ENCODE peak calls at places on chromosomes 1 and 21, in six cellular contexts. L is activated CD8-positive, alpha-beta T cell treated with anti-CD3 and anti-CD28 coated beads for 36 hours; G is SK-N-SH; N is glutamatergic neuron; J is neural crest cell; P is RWPE1. M is an unnamed sample.

GRCh38 chr1:245797592-245798366 is 643.0 kb downstream of the KIF26B start:
- DNase-seq in L (peak; percentile 20), G (no peak), N (peak; percentile 48), J (peak; percentile 31), P (no peak), M (peak; percentile 89)

GRCh38 chr1:113109908-113110554 is 37.0 kb downstream of the LRIG2 start:
- DNase-seq in L (no peak), G (peak; percentile 61), N (no peak), J (no peak), P (peak; percentile 30), M (no peak)

GRCh38 chr1:93000751-93001175 is 39.5 kb upstream of the DIPK1A start:
- DNase-seq in L (no peak), G (no peak), N (no peak), J (no peak), P (no peak), M (no peak)

GRCh38 chr1:220012259-220012658 is 34.0 kb downstream of the EPRS1 start:
- DNase-seq in L (no peak), G (no peak), N (no peak), J (no peak), P (no peak), M (no peak)

GRCh38 chr21:31886896-31887595 is 14.2 kb downstream of the HUNK start:
- DNase-seq in L (no peak), G (no peak), N (no peak), J (no peak), P (no peak), M (peak; percentile 13)

GRCh38 chr1:158999301-159000069 is 10.2 kb upstream of the IFI16 start:
- DNase-seq in L (no peak), G (no peak), N (peak; percentile 23), J (peak; percentile 50), P (peak; percentile 26), M (peak; percentile 94)

GRCh38 chr21:23534833-23535232 is 2072.4 kb downstream of the MRPL39 start:
- DNase-seq in L (no peak), G (no peak), N (no peak), J (no peak), P (no peak), M (no peak)

GRCh38 chr1:85580046-85580411 is 532 bp upstream of the CCN1 start:
- DNase-seq in L (no peak), G (peak; percentile 23), N (no peak), J (peak; percentile 35), P (peak; percentile 59), M (no peak)

GRCh38 chr1:30572192-30572591 is 151.2 kb downstream of the MATN1 start:
- DNase-seq in L (no peak), G (peak; percentile 33), N (no peak), J (no peak), P (peak; percentile 46), M (no peak)

GRCh38 chr1:15816674-15817073 is 9.2 kb upstream of the UQCRHL start:
- DNase-seq in L (no peak), G (no peak), N (no peak), J (no peak), P (no peak), M (no peak)

GRCh38 chr1:228118040-228118439 is 8.9 kb upstream of the MRPL55 start:
- DNase-seq in L (no peak), G (no peak), N (no peak), J (no peak), P (no peak), M (no peak)

GRCh38 chr1:228122921-228123441 is 13.9 kb upstream of the MRPL55 start:
- DNase-seq in L (no peak), G (no peak), N (no peak), J (no peak), P (no peak), M (no peak)

GRCh38 chr1:228125185-228125584 is 14.9 kb upstream of the GUK1 start:
- DNase-seq in L (no peak), G (no peak), N (no peak), J (no peak), P (no peak), M (no peak)

GRCh38 chr1:228117335-228117734 is 8.2 kb upstream of the MRPL55 start:
- DNase-seq in L (no peak), G (no peak), N (no peak), J (no peak), P (no peak), M (no peak)

DNA sequence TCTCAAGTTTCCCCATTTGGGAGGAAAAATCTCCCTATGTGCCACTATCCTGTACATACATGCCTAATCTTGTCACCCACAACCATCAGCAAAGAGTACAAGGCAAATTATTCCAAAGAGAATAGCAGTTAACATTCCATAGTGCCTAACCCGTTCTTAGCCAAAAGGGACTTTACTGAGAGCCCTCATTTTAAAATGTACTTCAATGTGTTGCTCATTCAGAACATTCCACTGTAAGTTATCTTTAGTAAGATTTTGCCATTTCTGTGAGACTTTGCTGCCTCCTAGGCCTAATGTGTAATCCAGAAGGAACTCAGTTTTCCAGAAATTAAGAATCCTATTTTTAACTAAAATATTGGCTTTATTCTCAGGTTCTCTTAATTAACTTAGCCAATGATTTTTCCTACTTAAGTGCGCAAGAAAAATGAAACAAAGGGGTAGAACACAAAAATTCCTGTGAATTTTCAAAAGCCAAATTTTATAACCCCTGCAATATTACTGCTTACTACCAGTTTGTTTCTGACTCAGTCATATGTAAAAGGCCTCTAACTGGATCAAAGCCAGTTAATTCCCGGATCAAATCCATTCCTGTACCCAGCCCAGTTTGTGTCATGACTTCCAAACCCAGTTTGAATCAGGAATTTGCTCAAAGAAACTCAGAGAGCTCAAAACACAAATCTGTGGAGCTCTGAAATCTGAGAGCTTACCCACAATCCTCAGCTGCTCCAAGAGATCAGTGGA is 11.4 kb upstream of the MRPL55 start:
- DNase-seq in L (no peak), G (no peak), N (no peak), J (no peak), P (no peak), M (no peak)
- TF ChIP-seq CTCF in L (no peak), G (no peak), N (no peak), J (no peak), P (no peak), M (no peak)

GRCh38 chr1:186303911-186304310 is 71.1 kb downstream of the TPR start:
- DNase-seq in L (no peak), G (no peak), N (no peak), J (no peak), P (no peak), M (no peak)

GRCh38 chr1:186302378-186302920 is 72.6 kb downstream of the TPR start:
- DNase-seq in L (no peak), G (no peak), N (no peak), J (no peak), P (no peak), M (no peak)

GRCh38 chr1:186306533-186306932 is 68.5 kb downstream of the TPR start:
- DNase-seq in L (no peak), G (no peak), N (no peak), J (no peak), P (no peak), M (no peak)

GRCh38 chr1:186307445-186307844 is 67.6 kb downstream of the TPR start:
- DNase-seq in L (no peak), G (no peak), N (no peak), J (no peak), P (no peak), M (no peak)

GRCh38 chr1:186304982-186305949 is 69.8 kb downstream of the TPR start:
- DNase-seq in L (peak; percentile 18), G (peak; percentile 47), N (peak; percentile 59), J (no peak), P (peak; percentile 46), M (peak; percentile 48)
- TF ChIP-seq CTCF in L (peak; percentile 59), G (peak; percentile 72), N (peak; percentile 57), J (peak; percentile 68), P (peak; percentile 65), M (peak; percentile 83)

GRCh38 chr1:31771891-31772668 is 7.9 kb upstream of the ADGRB2 start:
- DNase-seq in L (peak; percentile 65), G (no peak), N (no peak), J (no peak), P (peak; percentile 51), M (no peak)
- TF ChIP-seq CTCF in L (no peak), G (no peak), N (no peak), J (no peak), P (no peak), M (peak; percentile 27)

DNA sequence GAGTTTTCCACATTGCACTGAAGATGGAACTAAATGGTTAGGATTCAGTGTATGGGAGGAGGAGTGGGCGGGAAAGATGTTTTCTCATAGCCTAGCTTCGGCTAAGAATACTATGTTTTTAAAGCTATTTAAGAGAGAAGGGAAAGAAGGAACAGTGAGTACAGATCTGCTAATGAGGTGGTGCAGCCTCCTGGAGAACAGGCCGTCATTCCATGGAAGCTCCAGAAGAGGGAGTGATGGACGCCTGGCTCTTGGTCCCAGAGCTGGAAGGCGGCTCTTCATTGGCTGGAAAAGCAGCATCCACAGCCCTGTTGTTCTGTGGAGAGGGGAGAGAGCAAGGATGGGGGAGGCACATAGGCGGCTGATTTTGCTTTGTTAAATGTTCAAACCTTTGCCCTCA is 6.9 kb downstream of the CAMK1G start:
- DNase-seq in L (no peak), G (peak; percentile 72), N (peak; percentile 59), J (no peak), P (no peak), M (peak; percentile 77)
- TF ChIP-seq CTCF in L (no peak), G (peak; percentile 49), N (peak; percentile 41), J (peak; percentile 32), P (no peak), M (peak; percentile 66)

GRCh38 chr1:88029142-88029541 is 654.9 kb upstream of the PKN2 start:
- DNase-seq in L (no peak), G (no peak), N (no peak), J (no peak), P (no peak), M (peak; percentile 58)
- TF ChIP-seq CTCF in L (no peak), G (no peak), N (peak; percentile 16), J (no peak), P (no peak), M (peak; percentile 56)

GRCh38 chr1:225483818-225484656 is 56.2 kb upstream of the LBR start:
- DNase-seq in L (no peak), G (no peak), N (no peak), J (no peak), P (no peak), M (peak; percentile 44)
- TF ChIP-seq CTCF in L (no peak), G (no peak), N (no peak), J (no peak), P (no peak), M (no peak)

DNA sequence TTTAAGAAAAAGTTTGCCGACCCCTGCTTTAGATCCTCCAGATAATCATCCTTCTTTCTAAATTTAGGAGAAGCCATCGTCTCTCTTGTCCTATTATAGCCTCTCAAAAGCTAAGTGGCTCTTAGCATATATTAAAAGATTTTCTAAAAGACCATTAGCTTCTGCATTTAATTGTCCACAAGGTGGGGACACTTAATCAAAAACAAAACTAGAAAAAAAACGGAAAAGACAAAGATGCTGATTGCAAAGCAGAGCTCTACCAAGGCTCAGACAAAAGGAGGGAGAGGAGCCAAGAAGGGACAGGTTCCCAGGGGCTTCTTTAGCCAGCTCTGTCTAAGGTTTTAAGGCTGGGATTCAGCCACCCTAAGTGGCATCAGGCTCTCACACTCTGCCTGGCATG is 128.3 kb upstream of the HMGB4 start:
- DNase-seq in L (no peak), G (peak; percentile 54), N (no peak), J (no peak), P (peak; percentile 11), M (no peak)
- TF ChIP-seq CTCF in L (no peak), G (no peak), N (no peak), J (peak; percentile 37), P (no peak), M (peak; percentile 55)

GRCh38 chr1:180248731-180249681 is 18.9 kb downstream of the LHX4 start:
- DNase-seq in L (peak; percentile 23), G (peak; percentile 58), N (peak; percentile 53), J (no peak), P (no peak), M (peak; percentile 90)
- TF ChIP-seq CTCF in L (no peak), G (no peak), N (no peak), J (no peak), P (no peak), M (peak; percentile 75)

GRCh38 chr1:6141601-6142000 is 38.5 kb downstream of the CHD5 start:
- DNase-seq in L (peak; percentile 69), G (no peak), N (peak; percentile 36), J (no peak), P (no peak), M (peak; percentile 79)
- TF ChIP-seq CTCF in L (no peak), G (no peak), N (no peak), J (peak; percentile 39), P (no peak), M (peak; percentile 76)

M was measured in endodermal cell.